ENCODE peak calls at places on chromosome 15, in six cellular contexts. One of them, this sample, is unnamed.

GRCh38 chr15:73688455-73688854 is 4.3 kb downstream of the CD276 start:
- DNase-seq in NCI-H460: no peak
- DNase-seq in heart right ventricle: no peak
- DNase-seq in cardiac muscle cell: peak
- DNase-seq in activated CD4-positive, alpha-beta T cell treated with anti-CD3 and anti-CD28 coated beads, Interleukin-2, amount 10 ng/mL, durations not matched to agents 7 days and 5 days: no peak
- DNase-seq in skeletal muscle cell: no peak
- DNase-seq in this sample: no peak

GRCh38 chr15:75335705-75336355 is at the start of gene COMMD4:
- DNase-seq in NCI-H460: peak
- DNase-seq in heart right ventricle: peak
- DNase-seq in cardiac muscle cell: peak
- DNase-seq in activated CD4-positive, alpha-beta T cell treated with anti-CD3 and anti-CD28 coated beads, Interleukin-2, amount 10 ng/mL, durations not matched to agents 7 days and 5 days: peak
- DNase-seq in skeletal muscle cell: peak
- DNase-seq in this sample: peak

GRCh38 chr15:81270781-81271491 is 53.0 kb downstream of the STARD5 start:
- DNase-seq in NCI-H460: no peak
- DNase-seq in heart right ventricle: no peak
- DNase-seq in cardiac muscle cell: peak
- DNase-seq in activated CD4-positive, alpha-beta T cell treated with anti-CD3 and anti-CD28 coated beads, Interleukin-2, amount 10 ng/mL, durations not matched to agents 7 days and 5 days: no peak
- DNase-seq in skeletal muscle cell: no peak
- DNase-seq in this sample: no peak

GRCh38 chr15:52440414-52440813 is 88.3 kb downstream of the MYO5A start:
- DNase-seq in NCI-H460: no peak
- DNase-seq in heart right ventricle: no peak
- DNase-seq in cardiac muscle cell: no peak
- DNase-seq in activated CD4-positive, alpha-beta T cell treated with anti-CD3 and anti-CD28 coated beads, Interleukin-2, amount 10 ng/mL, durations not matched to agents 7 days and 5 days: no peak
- DNase-seq in skeletal muscle cell: peak
- DNase-seq in this sample: no peak

GRCh38 chr15:41965441-41966413 is 6.6 kb downstream of the EHD4 start:
- DNase-seq in NCI-H460: no peak
- DNase-seq in heart right ventricle: peak
- DNase-seq in cardiac muscle cell: peak
- DNase-seq in activated CD4-positive, alpha-beta T cell treated with anti-CD3 and anti-CD28 coated beads, Interleukin-2, amount 10 ng/mL, durations not matched to agents 7 days and 5 days: no peak
- DNase-seq in skeletal muscle cell: no peak
- DNase-seq in this sample: peak

GRCh38 chr15:79989682-79990081 is 18.7 kb upstream of the BCL2A1 start:
- DNase-seq in NCI-H460: no peak
- DNase-seq in heart right ventricle: no peak
- DNase-seq in cardiac muscle cell: peak
- DNase-seq in activated CD4-positive, alpha-beta T cell treated with anti-CD3 and anti-CD28 coated beads, Interleukin-2, amount 10 ng/mL, durations not matched to agents 7 days and 5 days: no peak
- DNase-seq in skeletal muscle cell: peak
- DNase-seq in this sample: no peak

GRCh38 chr15:78210349-78210717 is 24.0 kb downstream of the ACSBG1 start:
- DNase-seq in NCI-H460: no peak
- DNase-seq in heart right ventricle: no peak
- DNase-seq in cardiac muscle cell: no peak
- DNase-seq in activated CD4-positive, alpha-beta T cell treated with anti-CD3 and anti-CD28 coated beads, Interleukin-2, amount 10 ng/mL, durations not matched to agents 7 days and 5 days: no peak
- DNase-seq in skeletal muscle cell: no peak
- DNase-seq in this sample: no peak

GRCh38 chr15:100163961-100164360 is 177.8 kb downstream of the ADAMTS17 start:
- DNase-seq in NCI-H460: no peak
- DNase-seq in heart right ventricle: no peak
- DNase-seq in cardiac muscle cell: no peak
- DNase-seq in activated CD4-positive, alpha-beta T cell treated with anti-CD3 and anti-CD28 coated beads, Interleukin-2, amount 10 ng/mL, durations not matched to agents 7 days and 5 days: no peak
- DNase-seq in skeletal muscle cell: no peak
- DNase-seq in this sample: no peak

GRCh38 chr15:41407341-41407740 is 5.0 kb upstream of the NDUFAF1 start:
- DNase-seq in NCI-H460: no peak
- DNase-seq in heart right ventricle: no peak
- DNase-seq in cardiac muscle cell: no peak
- DNase-seq in activated CD4-positive, alpha-beta T cell treated with anti-CD3 and anti-CD28 coated beads, Interleukin-2, amount 10 ng/mL, durations not matched to agents 7 days and 5 days: no peak
- DNase-seq in skeletal muscle cell: no peak
- DNase-seq in this sample: no peak

GRCh38 chr15:51062736-51063135 is 32.0 kb downstream of the TNFAIP8L3 start:
- DNase-seq in NCI-H460: no peak
- DNase-seq in heart right ventricle: no peak
- DNase-seq in cardiac muscle cell: no peak
- DNase-seq in activated CD4-positive, alpha-beta T cell treated with anti-CD3 and anti-CD28 coated beads, Interleukin-2, amount 10 ng/mL, durations not matched to agents 7 days and 5 days: no peak
- DNase-seq in skeletal muscle cell: no peak
- DNase-seq in this sample: no peak

GRCh38 chr15:80662129-80662528 is 33.0 kb upstream of the ABHD17C start:
- DNase-seq in NCI-H460: no peak
- DNase-seq in heart right ventricle: no peak
- DNase-seq in cardiac muscle cell: no peak
- DNase-seq in activated CD4-positive, alpha-beta T cell treated with anti-CD3 and anti-CD28 coated beads, Interleukin-2, amount 10 ng/mL, durations not matched to agents 7 days and 5 days: no peak
- DNase-seq in skeletal muscle cell: no peak
- DNase-seq in this sample: no peak

GRCh38 chr15:66783327-66784124 is 81.5 kb downstream of the SMAD6 start:
- DNase-seq in NCI-H460: no peak
- DNase-seq in heart right ventricle: no peak
- DNase-seq in cardiac muscle cell: no peak
- DNase-seq in activated CD4-positive, alpha-beta T cell treated with anti-CD3 and anti-CD28 coated beads, Interleukin-2, amount 10 ng/mL, durations not matched to agents 7 days and 5 days: no peak
- DNase-seq in skeletal muscle cell: no peak
- DNase-seq in this sample: no peak

GRCh38 chr15:73935547-73935946 is 9.3 kb downstream of the LOXL1 start:
- DNase-seq in NCI-H460: no peak
- DNase-seq in heart right ventricle: no peak
- DNase-seq in cardiac muscle cell: peak
- DNase-seq in activated CD4-positive, alpha-beta T cell treated with anti-CD3 and anti-CD28 coated beads, Interleukin-2, amount 10 ng/mL, durations not matched to agents 7 days and 5 days: no peak
- DNase-seq in skeletal muscle cell: no peak
- DNase-seq in this sample: no peak

GRCh38 chr15:31402511-31403056 is 75.9 kb downstream of the KLF13 start:
- DNase-seq in NCI-H460: peak
- DNase-seq in heart right ventricle: peak
- DNase-seq in cardiac muscle cell: peak
- DNase-seq in activated CD4-positive, alpha-beta T cell treated with anti-CD3 and anti-CD28 coated beads, Interleukin-2, amount 10 ng/mL, durations not matched to agents 7 days and 5 days: no peak
- DNase-seq in skeletal muscle cell: peak
- DNase-seq in this sample: peak

GRCh38 chr15:95377251-95377852 is 953.1 kb upstream of the NR2F2 start:
- DNase-seq in NCI-H460: no peak
- DNase-seq in heart right ventricle: no peak
- DNase-seq in cardiac muscle cell: no peak
- DNase-seq in activated CD4-positive, alpha-beta T cell treated with anti-CD3 and anti-CD28 coated beads, Interleukin-2, amount 10 ng/mL, durations not matched to agents 7 days and 5 days: no peak
- DNase-seq in skeletal muscle cell: no peak
- DNase-seq in this sample: no peak

GRCh38 chr15:81000144-81000625 is 538 bp upstream of the TLNRD1 start:
- DNase-seq in NCI-H460: no peak
- DNase-seq in heart right ventricle: no peak
- DNase-seq in cardiac muscle cell: peak
- DNase-seq in activated CD4-positive, alpha-beta T cell treated with anti-CD3 and anti-CD28 coated beads, Interleukin-2, amount 10 ng/mL, durations not matched to agents 7 days and 5 days: peak
- DNase-seq in skeletal muscle cell: no peak
- DNase-seq in this sample: no peak